ENCODE peak calls at places on chromosome 15, in four cellular contexts. N is HepG2, P is K562, J is GM12878. Y is an unnamed sample.

GRCh38 chr15:62163847-62164499 is 1.1 kb downstream of the C2CD4B start:
- DNase-seq in N (no peak), P (no peak), J (no peak), Y (peak)

GRCh38 chr15:101637549-101638318 is 14.4 kb downstream of the TM2D3 start:
- DNase-seq in N (no peak), P (no peak), J (no peak), Y (no peak)

GRCh38 chr15:88905576-88905975 is 7.6 kb downstream of the MFGE8 start:
- DNase-seq in N (no peak), P (no peak), J (no peak), Y (no peak)

GRCh38 chr15:55434989-55435825 is 26.9 kb downstream of the PIERCE2 start:
- DNase-seq in N (peak), P (peak), J (no peak), Y (peak)

GRCh38 chr15:63436872-63437375 is 55.3 kb upstream of the CA12 start:
- DNase-seq in N (peak), P (peak), J (no peak), Y (peak)

GRCh38 chr15:92809880-92810361 is 90.2 kb upstream of the CHD2 start:
- DNase-seq in N (no peak), P (no peak), J (no peak), Y (no peak)

GRCh38 chr15:85858586-85859375 is 64.1 kb upstream of the KLHL25 start:
- DNase-seq in N (peak), P (peak), J (no peak), Y (peak)

GRCh38 chr15:61155741-61156700 is 73.1 kb downstream of the RORA start:
- DNase-seq in N (no peak), P (no peak), J (no peak), Y (peak)

GRCh38 chr15:52139599-52140462 is 27.3 kb upstream of the BCL2L10 start:
- DNase-seq in N (peak), P (peak), J (peak), Y (peak)

GRCh38 chr15:62847900-62848489 is 194.6 kb upstream of the TPM1 start:
- DNase-seq in N (peak), P (peak), J (no peak), Y (peak)

GRCh38 chr15:68149059-68149458 is 56.1 kb downstream of the CALML4 start:
- DNase-seq in N (no peak), P (no peak), J (no peak), Y (no peak)

GRCh38 chr15:29455530-29455929 is 185.9 kb upstream of the NSMCE3 start:
- DNase-seq in N (no peak), P (no peak), J (no peak), Y (no peak)

GRCh38 chr15:60928987-60929386 is 300.1 kb downstream of the RORA start:
- DNase-seq in N (no peak), P (no peak), J (no peak), Y (no peak)

GRCh38 chr15:80550219-80550909 is 144.7 kb upstream of the ABHD17C start:
- DNase-seq in N (peak), P (no peak), J (peak), Y (no peak)

GRCh38 chr15:89377842-89378698 is 43.4 kb upstream of the POLG start:
- DNase-seq in N (no peak), P (no peak), J (no peak), Y (no peak)

GRCh38 chr15:53974813-53975212 is 3.4 kb upstream of the UNC13C start:
- DNase-seq in N (no peak), P (no peak), J (no peak), Y (no peak)

GRCh38 chr15:75107905-75108838 is 84.8 kb downstream of the PPCDC start:
- DNase-seq in N (peak), P (no peak), J (peak), Y (no peak)

GRCh38 chr15:60660290-60661051 is 181.5 kb upstream of the ICE2 start:
- DNase-seq in N (no peak), P (no peak), J (no peak), Y (no peak)

GRCh38 chr15:71730277-71731144 is 79.8 kb upstream of the NR2E3 start:
- DNase-seq in N (peak), P (peak), J (no peak), Y (peak)

GRCh38 chr15:94206463-94207167 is 24.7 kb upstream of the MCTP2 start:
- DNase-seq in N (no peak), P (no peak), J (no peak), Y (no peak)

GRCh38 chr15:94203321-94203720 is 28.0 kb upstream of the MCTP2 start:
- DNase-seq in N (no peak), P (no peak), J (no peak), Y (no peak)

GRCh38 chr15:94199725-94200124 is 31.6 kb upstream of the MCTP2 start:
- DNase-seq in N (no peak), P (no peak), J (no peak), Y (no peak)

GRCh38 chr15:94205366-94205765 is 26.0 kb upstream of the MCTP2 start:
- DNase-seq in N (no peak), P (no peak), J (no peak), Y (no peak)
- TF ChIP-seq SP1 in N (no peak), P (no peak), J (no peak), Y (no peak)

GRCh38 chr15:90436952-90437351 is 48.9 kb downstream of the IQGAP1 start:
- DNase-seq in N (no peak), P (no peak), J (no peak), Y (no peak)

GRCh38 chr15:90439946-90440345 is 51.9 kb downstream of the IQGAP1 start:
- DNase-seq in N (no peak), P (no peak), J (no peak), Y (no peak)

GRCh38 chr15:90437516-90437915 is 49.5 kb downstream of the IQGAP1 start:
- DNase-seq in N (no peak), P (no peak), J (no peak), Y (no peak)

GRCh38 chr15:90442423-90442822 is 54.4 kb downstream of the IQGAP1 start:
- DNase-seq in N (no peak), P (no peak), J (no peak), Y (no peak)

DNA sequence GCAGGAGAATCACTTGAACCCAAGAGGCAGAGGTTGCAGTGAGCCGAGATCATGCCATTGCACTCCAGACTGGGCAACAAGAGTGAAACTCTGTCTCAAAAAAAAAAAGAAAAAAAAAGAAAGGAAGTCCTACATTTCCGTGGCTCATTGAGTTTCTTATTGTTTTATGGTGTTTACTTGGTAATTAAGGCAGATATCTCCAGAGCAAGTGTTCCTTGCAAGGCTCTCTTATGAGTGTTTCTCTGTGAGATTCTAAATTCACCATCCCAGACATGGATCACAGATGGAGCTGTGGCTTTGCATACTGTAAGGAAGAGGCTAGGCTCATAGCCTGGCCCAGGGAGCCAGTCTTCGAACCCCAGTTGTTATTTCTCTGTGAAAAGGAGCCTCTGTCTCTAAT is 53.0 kb downstream of the IQGAP1 start:
- DNase-seq in N (no peak), P (no peak), J (no peak), Y (no peak)
- TF ChIP-seq FOXM1 in N (no peak), P (no peak), J (no peak), Y (no peak)

GRCh38 chr15:58629625-58630024 is 119.9 kb downstream of the ADAM10 start:
- DNase-seq in N (no peak), P (no peak), J (no peak), Y (no peak)

GRCh38 chr15:58626378-58626777 is 123.1 kb downstream of the ADAM10 start:
- DNase-seq in N (peak), P (no peak), J (no peak), Y (no peak)

GRCh38 chr15:58628206-58629057 is 121.1 kb downstream of the ADAM10 start:
- DNase-seq in N (no peak), P (no peak), J (peak), Y (no peak)

GRCh38 chr15:58627046-58627445 is 122.5 kb downstream of the ADAM10 start:
- DNase-seq in N (no peak), P (no peak), J (no peak), Y (no peak)

GRCh38 chr15:58627706-58628105 is 121.8 kb downstream of the ADAM10 start:
- DNase-seq in N (no peak), P (no peak), J (no peak), Y (no peak)
- TF ChIP-seq SP1 in N (no peak), P (no peak), J (no peak), Y (no peak)

DNA sequence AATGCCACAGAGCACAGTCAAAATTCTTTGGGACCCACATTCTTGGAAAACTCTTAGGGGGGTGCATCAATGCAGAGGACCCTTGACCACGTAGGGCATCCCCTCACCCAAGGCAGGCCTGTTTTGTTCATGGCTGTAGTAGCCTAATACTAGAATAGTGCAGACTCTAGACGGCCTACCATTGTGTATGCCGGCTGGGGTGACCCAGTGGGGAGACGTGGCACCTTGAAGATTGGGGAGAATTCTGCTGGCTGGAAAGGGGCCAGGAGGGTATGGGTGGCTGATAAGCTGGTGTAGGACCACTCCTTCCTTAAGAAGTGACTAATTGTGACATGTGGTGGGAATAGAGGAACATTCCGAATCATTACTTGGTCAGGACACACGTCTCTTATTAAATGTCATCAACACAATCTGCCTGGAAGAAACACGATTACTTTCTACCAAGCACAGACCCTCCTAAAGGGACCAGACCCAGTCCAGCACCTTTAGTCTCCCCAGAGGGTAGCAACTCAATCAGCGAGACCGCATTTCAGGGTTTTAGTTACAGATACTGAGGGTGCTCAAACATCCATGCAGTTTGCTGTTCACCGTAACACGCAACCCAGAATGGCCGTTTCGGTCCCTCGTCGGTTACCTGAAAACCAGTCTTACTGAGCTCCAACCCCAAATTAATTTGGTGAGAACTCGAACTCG is 1.8 kb upstream of the KLF13 start:
- DNase-seq in N (no peak), P (no peak), J (no peak), Y (no peak)
- TF ChIP-seq FOXM1 in N (no peak), P (no peak), J (no peak), Y (no peak)

GRCh38 chr15:99502182-99502581 is 63.6 kb upstream of the MEF2A start:
- DNase-seq in N (no peak), P (no peak), J (peak), Y (no peak)

GRCh38 chr15:99504823-99505551 is 60.8 kb upstream of the MEF2A start:
- DNase-seq in N (peak), P (no peak), J (no peak), Y (no peak)

GRCh38 chr15:99504071-99504822 is 61.5 kb upstream of the MEF2A start:
- DNase-seq in N (no peak), P (no peak), J (no peak), Y (no peak)

GRCh38 chr15:99503411-99503810 is 62.4 kb upstream of the MEF2A start:
- DNase-seq in N (no peak), P (no peak), J (no peak), Y (no peak)

GRCh38 chr15:99502661-99503060 is 63.1 kb upstream of the MEF2A start:
- DNase-seq in N (no peak), P (no peak), J (no peak), Y (no peak)
- TF ChIP-seq SP1 in N (no peak), P (no peak), J (no peak), Y (no peak)

DNA sequence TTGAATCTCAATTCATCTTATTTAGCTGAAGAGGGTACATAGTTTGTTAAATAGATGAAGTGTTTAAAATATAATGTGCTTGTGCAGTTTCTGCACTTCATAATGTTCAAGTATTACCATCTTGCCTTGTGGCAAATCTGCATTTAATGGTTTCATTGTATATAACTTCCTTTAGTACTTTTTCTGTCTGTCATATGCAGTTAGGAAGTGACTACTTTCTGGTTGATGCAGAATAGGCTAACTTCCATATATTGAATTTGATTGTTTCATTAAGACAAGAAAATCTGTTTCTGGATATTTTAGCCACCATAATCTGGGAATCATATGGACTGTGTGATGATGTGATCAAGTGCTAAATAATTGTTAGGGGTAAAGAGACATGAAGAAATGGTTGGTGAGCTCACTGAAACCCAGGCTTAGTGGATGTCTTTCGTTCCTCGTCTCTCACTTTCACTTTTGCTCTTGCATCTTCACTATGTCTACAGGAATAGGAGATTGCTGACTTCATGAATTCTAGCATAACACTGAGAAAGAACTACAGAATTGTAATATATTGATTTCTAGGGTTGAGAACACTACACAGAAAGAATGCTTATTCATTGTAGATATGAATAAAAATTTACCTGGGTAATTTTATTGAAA is 3.5 kb upstream of the MNS1 start:
- DNase-seq in N (no peak), P (no peak), J (peak), Y (no peak)
- TF ChIP-seq FOXM1 in N (no peak), P (no peak), J (no peak), Y (no peak)

GRCh38 chr15:49441816-49442215 is 18.8 kb downstream of the FGF7 start:
- DNase-seq in N (no peak), P (no peak), J (no peak), Y (no peak)

GRCh38 chr15:49435201-49435600 is 12.2 kb downstream of the FGF7 start:
- DNase-seq in N (no peak), P (no peak), J (no peak), Y (no peak)

GRCh38 chr15:49436786-49437185 is 13.7 kb downstream of the FGF7 start:
- DNase-seq in N (no peak), P (no peak), J (no peak), Y (no peak)

GRCh38 chr15:49439678-49440375 is 16.8 kb downstream of the FGF7 start:
- DNase-seq in N (no peak), P (no peak), J (no peak), Y (no peak)

DNA sequence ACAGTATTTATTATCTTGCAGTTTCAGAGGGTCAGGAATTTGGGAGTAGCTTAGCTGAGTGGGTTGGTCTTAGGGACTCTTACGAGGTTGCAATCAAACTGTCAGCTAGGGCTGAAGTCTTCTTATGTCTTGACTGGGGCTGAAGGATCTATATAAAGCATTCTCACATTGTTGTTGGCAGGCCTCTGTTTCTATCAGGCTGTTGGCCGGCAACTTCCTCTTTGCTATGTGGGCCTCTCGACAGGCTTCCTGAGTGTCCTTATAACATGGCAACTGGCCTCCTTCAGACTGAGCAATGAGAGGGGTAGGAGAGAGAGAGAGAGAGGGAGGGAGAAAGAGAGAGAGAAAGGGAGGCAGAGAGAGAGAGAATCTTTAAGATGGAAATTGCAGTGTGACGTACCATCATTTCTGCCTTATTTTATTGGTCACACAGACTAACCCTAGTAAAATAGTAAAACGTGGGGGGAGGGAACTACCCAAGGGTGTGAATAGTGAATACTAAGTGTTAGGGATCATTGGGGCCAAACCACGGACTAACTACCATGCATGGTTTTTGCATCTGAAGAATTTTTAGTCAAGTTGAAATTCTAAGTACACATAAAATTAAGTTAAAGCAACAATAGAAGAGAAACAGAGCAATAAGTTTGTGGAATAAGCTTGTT is 16.1 kb downstream of the FGF7 start:
- DNase-seq in N (no peak), P (no peak), J (peak), Y (no peak)
- TF ChIP-seq SP1 in N (no peak), P (no peak), J (no peak), Y (no peak)

GRCh38 chr15:76993114-76993715 is 1.7 kb upstream of the PSTPIP1 start:
- DNase-seq in N (no peak), P (no peak), J (no peak), Y (no peak)
- TF ChIP-seq FOXM1 in N (no peak), P (no peak), J (no peak), Y (no peak)

Y was measured in HEK293T.